ENCODE peak calls at places on chromosomes 1 and 21, in five cellular contexts. One of them, this sample, is unnamed. For H3K27me3 and H3K9me3, the result is how much of the 10 kb centered on the place peaks cover.

GRCh38 chr1:155174334-155175280 is 958 bp downstream of the TRIM46 start:
- DNase-seq in testis: no peak
- DNase-seq in ovary: no peak
- DNase-seq in tibial artery: no peak
- DNase-seq in upper lobe of right lung: peak
- DNase-seq in this sample: peak

GRCh38 chr1:92822907-92823306 is 8.9 kb upstream of the RPL5 start:
- DNase-seq in ovary: no peak
- DNase-seq in testis: no peak
- DNase-seq in upper lobe of right lung: no peak
- DNase-seq in tibial artery: no peak
- DNase-seq in this sample: no peak

GRCh38 chr1:183090386-183091006 is 67.3 kb downstream of the LAMC1 start:
- DNase-seq in ovary: peak
- DNase-seq in testis: peak
- DNase-seq in tibial artery: peak
- DNase-seq in upper lobe of right lung: no peak
- DNase-seq in this sample: peak

GRCh38 chr1:233294991-233295774 is at the start of gene PCNX2:
- DNase-seq in testis: peak
- DNase-seq in ovary: peak
- DNase-seq in tibial artery: peak
- DNase-seq in upper lobe of right lung: peak
- DNase-seq in this sample: no peak

GRCh38 chr1:57422271-57423134 is 1.4 kb downstream of the DAB1 start:
- DNase-seq in tibial artery: no peak
- DNase-seq in testis: no peak
- DNase-seq in ovary: no peak
- DNase-seq in upper lobe of right lung: no peak
- DNase-seq in this sample: no peak

GRCh38 chr1:145906954-145907755 is 2.7 kb downstream of the ITGA10 start:
- DNase-seq in tibial artery: no peak
- DNase-seq in upper lobe of right lung: peak
- DNase-seq in ovary: no peak
- DNase-seq in testis: no peak
- DNase-seq in this sample: no peak

GRCh38 chr1:200258447-200259375 is 151.1 kb downstream of the ZNF281 start:
- DNase-seq in tibial artery: no peak
- DNase-seq in testis: no peak
- DNase-seq in ovary: no peak
- DNase-seq in upper lobe of right lung: no peak
- DNase-seq in this sample: no peak

GRCh38 chr21:43758132-43758619 is 17.9 kb downstream of the CSTB start:
- DNase-seq in ovary: no peak
- DNase-seq in testis: peak
- DNase-seq in upper lobe of right lung: no peak
- DNase-seq in tibial artery: peak
- DNase-seq in this sample: no peak

GRCh38 chr1:41652346-41653124 is 168.1 kb upstream of the EDN2 start:
- DNase-seq in upper lobe of right lung: no peak
- DNase-seq in ovary: no peak
- DNase-seq in tibial artery: no peak
- DNase-seq in testis: no peak
- DNase-seq in this sample: no peak

GRCh38 chr1:39204441-39205081 is at the start of gene MACF1:
- DNase-seq in testis: peak
- DNase-seq in upper lobe of right lung: no peak
- DNase-seq in ovary: peak
- DNase-seq in tibial artery: peak
- DNase-seq in this sample: peak

GRCh38 chr1:161095230-161095629 is 2.9 kb upstream of the KLHDC9 start:
- DNase-seq in upper lobe of right lung: no peak
- DNase-seq in tibial artery: no peak
- DNase-seq in testis: no peak
- DNase-seq in ovary: no peak
- DNase-seq in this sample: no peak

GRCh38 chr1:204453141-204453772 is 41.3 kb downstream of the PIK3C2B start:
- DNase-seq in upper lobe of right lung: no peak
- DNase-seq in ovary: no peak
- DNase-seq in tibial artery: no peak
- DNase-seq in testis: no peak
- DNase-seq in this sample: no peak

GRCh38 chr1:46555826-46556619 is 4.6 kb upstream of the KNCN start:
- DNase-seq in ovary: no peak
- DNase-seq in testis: no peak
- DNase-seq in upper lobe of right lung: no peak
- DNase-seq in tibial artery: no peak
- DNase-seq in this sample: no peak

GRCh38 chr1:119368556-119368955 is at the start of gene HAO2:
- DNase-seq in tibial artery: no peak
- DNase-seq in testis: no peak
- DNase-seq in ovary: no peak
- DNase-seq in upper lobe of right lung: peak
- DNase-seq in this sample: no peak

GRCh38 chr1:35925741-35926140 is 5.2 kb upstream of the AGO3 start:
- DNase-seq in testis: no peak
- DNase-seq in upper lobe of right lung: no peak
- DNase-seq in ovary: peak
- DNase-seq in tibial artery: no peak
- DNase-seq in this sample: no peak

GRCh38 chr1:22665752-22666151 is 12.7 kb downstream of the C1QB start:
- DNase-seq in upper lobe of right lung: no peak
- DNase-seq in testis: peak
- DNase-seq in tibial artery: no peak
- DNase-seq in ovary: no peak
- DNase-seq in this sample: no peak

GRCh38 chr1:67188137-67188536 is 21.9 kb downstream of the IL23R start:
- DNase-seq in tibial artery: no peak
- DNase-seq in upper lobe of right lung: no peak
- DNase-seq in testis: no peak
- DNase-seq in ovary: no peak
- DNase-seq in this sample: no peak

GRCh38 chr1:20731057-20731991 is 1.2 kb downstream of the SH2D5 start:
- DNase-seq in tibial artery: no peak
- DNase-seq in testis: peak
- DNase-seq in ovary: no peak
- DNase-seq in upper lobe of right lung: peak
- DNase-seq in this sample: no peak

GRCh38 chr1:162994921-162995320 is 74.2 kb upstream of the RGS4 start:
- DNase-seq in ovary: no peak
- DNase-seq in testis: no peak
- DNase-seq in tibial artery: no peak
- DNase-seq in upper lobe of right lung: no peak
- DNase-seq in this sample: no peak

GRCh38 chr1:227437495-227438008 is 119.3 kb upstream of the CDC42BPA start:
- DNase-seq in upper lobe of right lung: no peak
- DNase-seq in ovary: no peak
- DNase-seq in tibial artery: no peak
- DNase-seq in testis: no peak
- DNase-seq in this sample: no peak

GRCh38 chr1:55007626-55008025 is 8.9 kb downstream of the BSND start:
- DNase-seq in testis: no peak
- DNase-seq in ovary: no peak
- DNase-seq in upper lobe of right lung: no peak
- DNase-seq in tibial artery: no peak
- DNase-seq in this sample: peak

GRCh38 chr1:77825356-77825709 is 45.9 kb downstream of the MIGA1 start:
- DNase-seq in testis: peak
- DNase-seq in tibial artery: no peak
- DNase-seq in ovary: no peak
- DNase-seq in upper lobe of right lung: no peak
- DNase-seq in this sample: no peak

GRCh38 chr1:174877208-174877673 is 122.5 kb upstream of the CACYBP start:
- DNase-seq in tibial artery: no peak
- DNase-seq in testis: no peak
- DNase-seq in ovary: no peak
- DNase-seq in upper lobe of right lung: no peak
- DNase-seq in this sample: no peak

GRCh38 chr1:84613026-84613425 is 38.8 kb upstream of the CTBS start:
- DNase-seq in ovary: no peak
- DNase-seq in upper lobe of right lung: no peak
- DNase-seq in tibial artery: no peak
- DNase-seq in testis: no peak
- DNase-seq in this sample: no peak

GRCh38 chr1:3827813-3828307 is 29.2 kb downstream of the CEP104 start:
- DNase-seq in ovary: no peak
- DNase-seq in tibial artery: no peak
- DNase-seq in upper lobe of right lung: peak
- DNase-seq in testis: no peak
- DNase-seq in this sample: no peak

GRCh38 chr1:22673486-22674409 is 20.7 kb downstream of the C1QB start:
- DNase-seq in ovary: no peak
- DNase-seq in tibial artery: peak
- DNase-seq in upper lobe of right lung: no peak
- DNase-seq in testis: peak
- DNase-seq in this sample: no peak

GRCh38 chr21:22791376-22791775 is 1793.2 kb downstream of the NCAM2 start:
- DNase-seq in testis: no peak
- DNase-seq in upper lobe of right lung: no peak
- DNase-seq in tibial artery: no peak
- DNase-seq in ovary: no peak
- DNase-seq in this sample: no peak

GRCh38 chr1:151311589-151312331 is 15.5 kb downstream of the PI4KB start:
- DNase-seq in tibial artery: peak
- DNase-seq in testis: peak
- DNase-seq in ovary: peak
- DNase-seq in upper lobe of right lung: no peak
- DNase-seq in this sample: peak

GRCh38 chr1:163085904-163086268 is 16.7 kb downstream of the RGS4 start:
- DNase-seq in tibial artery: no peak
- DNase-seq in ovary: no peak
- DNase-seq in upper lobe of right lung: no peak
- DNase-seq in testis: no peak
- DNase-seq in this sample: no peak

GRCh38 chr21:14603202-14603601 is 57.1 kb upstream of the SAMSN1 start:
- DNase-seq in testis: no peak
- DNase-seq in ovary: no peak
- DNase-seq in tibial artery: no peak
- DNase-seq in upper lobe of right lung: no peak
- DNase-seq in this sample: no peak

GRCh38 chr1:85137660-85138059 is 63.2 kb downstream of the SYDE2 start:
- DNase-seq in tibial artery: no peak
- DNase-seq in testis: no peak
- DNase-seq in upper lobe of right lung: peak
- DNase-seq in ovary: no peak
- DNase-seq in this sample: no peak

GRCh38 chr1:117582341-117582902 is 23.4 kb upstream of the TENT5C start:
- DNase-seq in ovary: no peak
- DNase-seq in testis: no peak
- DNase-seq in upper lobe of right lung: no peak
- DNase-seq in tibial artery: no peak
- DNase-seq in this sample: peak

GRCh38 chr1:11176081-11176706 is 13.0 kb upstream of the ANGPTL7 start:
- DNase-seq in testis: no peak
- DNase-seq in upper lobe of right lung: no peak
- DNase-seq in ovary: no peak
- DNase-seq in tibial artery: no peak
- DNase-seq in this sample: no peak

GRCh38 chr1:78095618-78096416 is 50.1 kb downstream of the GIPC2 start:
- DNase-seq in ovary: no peak
- DNase-seq in testis: no peak
- DNase-seq in tibial artery: no peak
- DNase-seq in upper lobe of right lung: no peak
- DNase-seq in this sample: no peak

GRCh38 chr1:177627148-177627910 is 342.5 kb downstream of the SEC16B start:
- DNase-seq in ovary: no peak
- DNase-seq in testis: no peak
- DNase-seq in upper lobe of right lung: no peak
- DNase-seq in tibial artery: no peak
- DNase-seq in this sample: no peak

DNA sequence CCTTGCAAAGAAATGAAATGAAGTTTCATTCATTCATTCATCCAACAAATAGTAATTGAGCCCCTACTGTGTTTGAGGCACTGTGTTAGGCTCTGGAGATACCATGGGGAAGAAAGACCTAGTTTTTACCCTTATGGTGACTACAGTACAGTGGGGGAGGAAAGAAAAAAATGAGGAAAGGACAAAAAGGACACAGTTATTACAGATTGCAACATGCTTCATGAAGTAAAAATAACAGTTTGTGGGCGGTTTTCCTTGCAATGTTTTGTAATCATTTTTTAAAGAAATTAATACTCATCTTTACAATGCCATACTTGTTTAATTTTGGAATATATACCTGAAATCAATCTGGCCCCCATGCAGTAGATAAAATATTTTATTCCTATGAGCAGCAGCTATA is 120.3 kb downstream of the TM2D1 start:
- DNase-seq in ovary: no peak
- DNase-seq in tibial artery: no peak
- DNase-seq in testis: no peak
- DNase-seq in upper lobe of right lung: no peak
- DNase-seq in this sample: no peak
- H3K27ac ChIP-seq in ovary: no peak
- H3K27ac ChIP-seq in tibial artery: peak
- H3K27ac ChIP-seq in testis: no peak
- H3K27ac ChIP-seq in upper lobe of right lung: no peak
- H3K27ac ChIP-seq in this sample: no peak

GRCh38 chr1:202658251-202658650 is 52.0 kb downstream of the SYT2 start:
- DNase-seq in testis: no peak
- DNase-seq in upper lobe of right lung: no peak
- DNase-seq in ovary: no peak
- DNase-seq in tibial artery: no peak
- DNase-seq in this sample: no peak
- H3K27me3 ChIP-seq in testis: under half
- H3K27me3 ChIP-seq in upper lobe of right lung: half or more
- H3K27me3 ChIP-seq in ovary: under half
- H3K27me3 ChIP-seq in tibial artery: under half
- H3K27me3 ChIP-seq in this sample: under half

GRCh38 chr1:243230914-243231313 is 24.2 kb downstream of the CEP170 start:
- DNase-seq in testis: no peak
- DNase-seq in tibial artery: no peak
- DNase-seq in upper lobe of right lung: no peak
- DNase-seq in ovary: no peak
- DNase-seq in this sample: no peak
- H3K9me3 ChIP-seq in testis: under half
- H3K9me3 ChIP-seq in tibial artery: under half
- H3K9me3 ChIP-seq in upper lobe of right lung: under half
- H3K9me3 ChIP-seq in ovary: under half
- H3K9me3 ChIP-seq in this sample: under half

GRCh38 chr1:109664671-109665070 is 3.2 kb upstream of the GSTM2 start:
- DNase-seq in ovary: no peak
- DNase-seq in upper lobe of right lung: no peak
- DNase-seq in testis: no peak
- DNase-seq in tibial artery: no peak
- DNase-seq in this sample: no peak

GRCh38 chr1:109669246-109669948 is 1.5 kb downstream of the GSTM2 start:
- DNase-seq in testis: no peak
- DNase-seq in ovary: no peak
- DNase-seq in upper lobe of right lung: no peak
- DNase-seq in tibial artery: no peak
- DNase-seq in this sample: peak

GRCh38 chr1:109667452-109668122 is at the start of gene GSTM2:
- DNase-seq in upper lobe of right lung: peak
- DNase-seq in ovary: peak
- DNase-seq in testis: peak
- DNase-seq in tibial artery: peak
- DNase-seq in this sample: peak

GRCh38 chr1:109671067-109671466 is 3.2 kb downstream of the GSTM2 start:
- DNase-seq in upper lobe of right lung: no peak
- DNase-seq in tibial artery: no peak
- DNase-seq in testis: no peak
- DNase-seq in ovary: no peak
- DNase-seq in this sample: no peak

GRCh38 chr1:109668123-109668800 is 405 bp downstream of the GSTM2 start:
- DNase-seq in testis: no peak
- DNase-seq in ovary: peak
- DNase-seq in tibial artery: no peak
- DNase-seq in upper lobe of right lung: no peak
- DNase-seq in this sample: no peak
- H3K27ac ChIP-seq in testis: no peak
- H3K27ac ChIP-seq in ovary: peak
- H3K27ac ChIP-seq in tibial artery: peak
- H3K27ac ChIP-seq in upper lobe of right lung: no peak
- H3K27ac ChIP-seq in this sample: no peak

This sample was measured in aorta.